ENCODE peak calls at places on chromosomes 13 and 19, in ten cellular contexts. Q is HFF-Myc, N is suprapubic skin, O is AG09309, Z is colonic mucosa, S is hepatocyte, J is HCT116, U is uterus, G is AG04450, W is dorsolateral prefrontal cortex. D is an unnamed sample.

GRCh38 chr19:38194061-38194701 is 29.8 kb downstream of the DPF1 start:
- DNase-seq in W (no peak), J (no peak), Z (no peak), O (no peak), U (no peak), N (no peak), G (no peak), Q (no peak), S (no peak), D (no peak)

GRCh38 chr13:113226873-113227272 is 17.5 kb downstream of the CUL4A start:
- DNase-seq in J (no peak), Q (no peak), Z (no peak), N (peak), W (no peak), S (no peak), U (no peak), G (no peak), O (no peak), D (no peak)

GRCh38 chr13:34762312-34762711 is 179.8 kb upstream of the NBEA start:
- DNase-seq in W (no peak), Q (no peak), S (peak), G (no peak), N (no peak), J (no peak), Z (no peak), U (no peak), O (no peak), D (no peak)

GRCh38 chr13:41581884-41582547 is 124.7 kb downstream of the RGCC start:
- DNase-seq in Z (no peak), N (no peak), G (no peak), O (no peak), S (no peak), W (no peak), J (no peak), U (no peak), Q (no peak), D (no peak)

GRCh38 chr13:107069107-107069776 is 501.3 kb upstream of the ARGLU1 start:
- DNase-seq in Q (no peak), U (no peak), S (peak), Z (no peak), G (no peak), W (no peak), O (no peak), N (no peak), J (no peak), D (no peak)

GRCh38 chr13:98396071-98396710 is 180.7 kb downstream of the STK24 start:
- DNase-seq in N (no peak), O (no peak), J (no peak), Q (no peak), U (no peak), S (no peak), W (no peak), G (no peak), Z (no peak), D (no peak)

GRCh38 chr13:109655611-109656010 is 130.8 kb downstream of the IRS2 start:
- DNase-seq in S (no peak), O (no peak), Z (no peak), G (no peak), U (no peak), Q (no peak), N (no peak), J (no peak), W (no peak), D (peak)

GRCh38 chr13:111993701-111994100 is 73.2 kb upstream of the SOX1 start:
- DNase-seq in W (no peak), U (no peak), G (no peak), O (no peak), Q (no peak), J (no peak), N (no peak), Z (no peak), S (no peak), D (no peak)

GRCh38 chr19:18763674-18764590 is 27.2 kb downstream of the COMP start:
- DNase-seq in O (no peak), Z (no peak), Q (peak), S (no peak), J (no peak), W (no peak), G (no peak), U (no peak), N (no peak), D (no peak)

GRCh38 chr19:48230555-48231129 is 25.1 kb downstream of the CARD8 start:
- DNase-seq in Q (no peak), W (no peak), N (no peak), O (no peak), Z (no peak), G (no peak), J (no peak), U (no peak), S (no peak), D (peak)

GRCh38 chr19:10565028-10565566 is 713 bp downstream of the KRI1 start:
- DNase-seq in G (no peak), J (no peak), W (peak), N (no peak), O (no peak), S (peak), Q (no peak), Z (peak), U (peak), D (peak)

GRCh38 chr13:71880753-71881541 is 13.9 kb upstream of the DACH1 start:
- DNase-seq in J (no peak), S (no peak), W (no peak), Z (no peak), O (no peak), Q (no peak), G (no peak), N (no peak), U (no peak), D (no peak)

GRCh38 chr19:750640-751423 is at the start of gene MISP:
- DNase-seq in G (no peak), N (no peak), Q (no peak), W (no peak), Z (peak), U (no peak), S (peak), O (no peak), J (no peak), D (no peak)

GRCh38 chr19:14062558-14062855 is 631 bp upstream of the PALM3 start:
- DNase-seq in S (no peak), Q (no peak), W (no peak), J (no peak), G (no peak), U (no peak), Z (no peak), O (no peak), N (no peak), D (no peak)

GRCh38 chr19:291561-292280 is 518 bp upstream of the PLPP2 start:
- DNase-seq in Z (peak), G (no peak), W (peak), S (peak), J (no peak), N (peak), O (no peak), Q (no peak), U (no peak), D (no peak)

GRCh38 chr13:51804295-51805172 is 571 bp upstream of the DHRS12 start:
- DNase-seq in S (peak), Z (peak), U (no peak), O (no peak), W (peak), G (no peak), N (no peak), Q (no peak), J (no peak), D (no peak)

GRCh38 chr13:48081739-48082138 is 13.2 kb downstream of the MED4 start:
- DNase-seq in G (no peak), S (no peak), W (no peak), J (no peak), U (no peak), N (no peak), Q (no peak), Z (no peak), O (no peak), D (no peak)

GRCh38 chr19:58429745-58430144 is 10.2 kb downstream of the ZNF132 start:
- DNase-seq in S (no peak), G (no peak), W (no peak), J (no peak), N (no peak), U (no peak), Z (no peak), Q (no peak), O (no peak), D (no peak)

GRCh38 chr13:65724261-65724660 is 1505.9 kb downstream of the PCDH9 start:
- DNase-seq in O (peak), S (no peak), N (no peak), U (no peak), G (no peak), W (no peak), Q (peak), J (no peak), Z (no peak), D (no peak)

GRCh38 chr19:49758292-49758691 is 4.8 kb downstream of the TSKS start:
- DNase-seq in O (no peak), G (peak), Q (no peak), W (peak), N (no peak), J (no peak), S (no peak), Z (no peak), U (no peak), D (peak)

GRCh38 chr19:19460761-19461265 is 54.5 kb downstream of the TSSK6 start:
- DNase-seq in O (no peak), Q (no peak), G (no peak), S (no peak), J (no peak), W (peak), U (peak), N (peak), Z (peak), D (no peak)

GRCh38 chr19:8319807-8320520 is 1.2 kb downstream of the NDUFA7 start:
- DNase-seq in N (no peak), O (no peak), U (no peak), S (no peak), G (no peak), Q (no peak), J (no peak), Z (no peak), W (no peak), D (no peak)
- H3K4me3 ChIP-seq in N (peak), O (peak), U (peak), S (peak), G (peak), Q (peak), J (peak), Z (peak), W (peak), D (peak)

DNA sequence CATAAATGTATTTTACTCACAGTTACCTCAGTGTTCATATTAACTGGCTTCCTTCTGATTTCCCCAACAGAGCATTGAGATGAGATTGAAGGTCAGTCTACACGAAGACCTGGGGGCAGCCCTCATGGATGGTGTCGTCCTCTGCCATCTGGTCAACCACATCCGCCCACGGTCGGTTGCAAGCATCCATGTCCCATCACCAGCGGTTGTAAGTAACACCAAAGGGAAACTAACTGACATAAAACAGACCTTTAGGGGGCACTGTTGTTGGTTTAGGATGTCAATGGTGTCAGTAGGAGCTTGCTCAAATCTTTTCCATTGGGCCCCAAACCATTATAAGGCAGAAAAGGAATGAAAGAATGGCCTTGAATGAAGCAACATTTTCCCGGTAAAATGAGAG is 68.2 kb downstream of the ESD start:
- DNase-seq in Q (no peak), S (no peak), O (no peak), G (no peak), N (no peak), Z (no peak), W (no peak), U (no peak), J (no peak), D (peak)
- TF ChIP-seq CTCF in Q (peak), S (no peak), O (peak), G (no peak), N (no peak), Z (peak), W (no peak), U (no peak), J (peak), D (peak)

GRCh38 chr13:87331178-87331577 is 340.0 kb upstream of the SLITRK5 start:
- DNase-seq in J (no peak), S (peak), O (no peak), Q (no peak), W (no peak), U (no peak), N (no peak), Z (no peak), G (no peak), D (no peak)
- H3K4me3 ChIP-seq in J (no peak), S (no peak), O (no peak), Q (no peak), W (no peak), U (no peak), N (no peak), Z (no peak), G (no peak), D (no peak)

DNA sequence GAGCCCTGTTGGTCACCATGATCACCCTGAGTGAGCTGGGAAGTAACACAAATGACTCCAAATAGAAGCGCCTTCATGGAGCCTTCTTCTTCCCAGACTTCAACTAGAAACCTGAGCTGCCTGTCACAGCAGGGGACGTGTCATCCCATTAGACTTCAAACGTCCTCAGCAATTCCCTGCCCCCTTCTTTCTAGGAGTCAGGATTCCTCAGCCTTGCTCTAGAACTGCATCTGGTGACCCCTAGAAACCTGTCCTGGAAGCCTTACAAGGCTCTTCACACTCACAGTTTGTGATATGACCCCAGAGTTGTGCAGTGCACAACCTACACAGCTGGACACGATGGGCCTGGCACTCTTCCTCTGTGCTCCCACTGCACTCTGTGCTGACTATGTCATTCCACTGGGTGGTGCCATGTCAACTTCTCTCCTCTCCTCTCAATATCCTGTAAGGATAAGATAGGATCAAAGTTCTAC is 23.6 kb upstream of the TTYH1 start:
- DNase-seq in G (no peak), Q (no peak), N (no peak), J (no peak), W (no peak), Z (no peak), O (no peak), U (no peak), S (no peak), D (no peak)
- TF ChIP-seq CTCF in G (peak), Q (no peak), N (no peak), J (peak), W (no peak), Z (no peak), O (no peak), U (no peak), S (no peak), D (peak)

GRCh38 chr19:15136234-15136954 is 29.2 kb downstream of the SYDE1 start:
- DNase-seq in S (peak), G (no peak), U (no peak), O (no peak), Q (no peak), N (no peak), W (no peak), J (no peak), Z (no peak), D (no peak)

GRCh38 chr19:15141143-15141542 is 33.9 kb downstream of the SYDE1 start:
- DNase-seq in G (no peak), N (no peak), W (no peak), O (no peak), J (no peak), Q (no peak), U (no peak), Z (no peak), S (no peak), D (no peak)

GRCh38 chr19:15137777-15138176 is 30.6 kb downstream of the SYDE1 start:
- DNase-seq in J (no peak), W (no peak), N (no peak), S (no peak), G (no peak), O (no peak), Q (no peak), Z (no peak), U (no peak), D (no peak)

GRCh38 chr19:15142313-15142712 is 35.1 kb downstream of the SYDE1 start:
- DNase-seq in O (no peak), Z (no peak), Q (no peak), G (no peak), S (no peak), J (no peak), W (no peak), N (no peak), U (no peak), D (no peak)

GRCh38 chr19:15138427-15138826 is 31.2 kb downstream of the SYDE1 start:
- DNase-seq in J (no peak), W (no peak), U (no peak), S (no peak), Q (no peak), Z (no peak), G (no peak), O (no peak), N (no peak), D (no peak)
- H3K4me3 ChIP-seq in J (no peak), W (no peak), U (no peak), S (no peak), Q (no peak), Z (no peak), G (no peak), O (no peak), N (no peak), D (no peak)